ENCODE peak calls at places on chromosome 1, in four cellular contexts. G, I, K and Z are unnamed samples.

GRCh38 chr1:183914891-183915290 is 110.0 kb downstream of the RGL1 start:
- DNase-seq in G (no peak), I (no peak), K (peak; percentile 50), Z (no peak)

GRCh38 chr1:46399307-46399706 is 5.2 kb downstream of the FAAH start:
- DNase-seq in G (no peak), I (no peak), K (no peak), Z (peak; percentile 24)

GRCh38 chr1:70818391-70818790 is 229.2 kb downstream of the PTGER3 start:
- DNase-seq in G (no peak), I (no peak), K (no peak), Z (no peak)

GRCh38 chr1:22452401-22452963 is 831 bp downstream of the ZBTB40 start:
- DNase-seq in K (peak; percentile 83), G (peak; percentile 9), I (no peak), Z (no peak)

GRCh38 chr1:39625462-39626273 is 13.8 kb downstream of the HEYL start:
- DNase-seq in G (no peak), I (no peak), K (no peak), Z (peak; percentile 95)

GRCh38 chr1:43368646-43369020 is 822 bp upstream of the ELOVL1 start:
- DNase-seq in G (no peak), K (no peak), I (no peak), Z (no peak)

GRCh38 chr1:94247146-94248094 is 10.0 kb upstream of the ARHGAP29 start:
- DNase-seq in G (no peak), I (peak; percentile 43), K (peak; percentile 80), Z (peak; percentile 56)

GRCh38 chr1:112461200-112461871 is 47.4 kb upstream of the WNT2B start:
- DNase-seq in G (no peak), I (no peak), K (no peak), Z (no peak)

GRCh38 chr1:94014635-94015488 is 105.6 kb upstream of the GCLM start:
- DNase-seq in K (no peak), I (no peak), G (no peak), Z (no peak)

GRCh38 chr1:178727014-178727895 is 2.2 kb downstream of the RALGPS2 start:
- DNase-seq in K (no peak), G (no peak), I (no peak), Z (peak; percentile 7)

GRCh38 chr1:186059752-186060151 is 315.3 kb downstream of the TPR start:
- DNase-seq in K (no peak), G (no peak), I (no peak), Z (no peak)

GRCh38 chr1:202578001-202578500 is 132.2 kb downstream of the SYT2 start:
- DNase-seq in I (no peak), K (no peak), G (no peak), Z (no peak)

GRCh38 chr1:65002156-65002507 is 35.8 kb upstream of the JAK1 start:
- DNase-seq in G (no peak), I (no peak), K (peak; percentile 13), Z (no peak)

GRCh38 chr1:199909137-199909536 is 118.4 kb upstream of the NR5A2 start:
- DNase-seq in K (peak; percentile 55), I (no peak), G (no peak), Z (no peak)

GRCh38 chr1:111565079-111565478 is 54.5 kb upstream of the RAP1A start:
- DNase-seq in G (no peak), K (no peak), I (no peak), Z (peak; percentile 11)

GRCh38 chr1:65319141-65319540 is 9.8 kb downstream of the DNAJC6 start:
- DNase-seq in K (no peak), G (no peak), I (no peak), Z (no peak)

GRCh38 chr1:205662135-205662725 is 18.1 kb downstream of the SLC45A3 start:
- DNase-seq in K (no peak), I (no peak), G (no peak), Z (no peak)

GRCh38 chr1:8169364-8170058 is 143.4 kb upstream of the ERRFI1 start:
- DNase-seq in I (peak; percentile 69), K (peak; percentile 78), G (peak; percentile 59), Z (no peak)

GRCh38 chr1:91769698-91770232 is 116.2 kb downstream of the TGFBR3 start:
- DNase-seq in G (no peak), K (no peak), I (no peak), Z (no peak)

GRCh38 chr1:89802841-89803240 is 18.0 kb upstream of the LRRC8D start:
- DNase-seq in I (no peak), K (no peak), G (no peak), Z (no peak)

GRCh38 chr1:116375884-116376733 is 3.1 kb downstream of the ATP1A1 start:
- DNase-seq in I (no peak), G (no peak), K (peak; percentile 85), Z (peak; percentile 24)

GRCh38 chr1:119968068-119968492 is 71.8 kb upstream of the ADAM30 start:
- DNase-seq in K (peak; percentile 50), I (peak; percentile 6), G (peak; percentile 31), Z (peak; percentile 69)

GRCh38 chr1:183167676-183168075 is 18.4 kb upstream of the LAMC2 start:
- DNase-seq in I (no peak), G (no peak), K (no peak), Z (no peak)

GRCh38 chr1:165717918-165718515 is 19.7 kb upstream of the ALDH9A1 start:
- DNase-seq in G (no peak), K (peak; percentile 68), I (peak; percentile 62), Z (peak; percentile 74)

GRCh38 chr1:214228976-214229375 is 52.0 kb upstream of the SMYD2 start:
- DNase-seq in I (no peak), K (no peak), G (no peak), Z (no peak)

GRCh38 chr1:109229531-109230127 is 15.9 kb downstream of the SARS1 start:
- DNase-seq in I (no peak), K (no peak), G (no peak), Z (no peak)

GRCh38 chr1:184457500-184457899 is 70.7 kb downstream of the C1orf21 start:
- DNase-seq in K (no peak), I (no peak), G (no peak), Z (no peak)

GRCh38 chr1:101165944-101166343 is 70.9 kb upstream of the S1PR1 start:
- DNase-seq in G (no peak), I (no peak), K (no peak), Z (no peak)

GRCh38 chr1:59776960-59777852 is 37.5 kb upstream of the HOOK1 start:
- DNase-seq in G (no peak), I (no peak), K (peak; percentile 80), Z (no peak)

GRCh38 chr1:29504709-29505410 is 268.5 kb downstream of the PTPRU start:
- DNase-seq in I (no peak), G (no peak), K (no peak), Z (no peak)

GRCh38 chr1:24100945-24101737 is 10.8 kb downstream of the MYOM3 start:
- DNase-seq in K (no peak), I (no peak), G (no peak), Z (no peak)

GRCh38 chr1:181152892-181153633 is 64.6 kb downstream of the IER5 start:
- DNase-seq in I (no peak), K (peak; percentile 98), G (no peak), Z (peak; percentile 97)

GRCh38 chr1:231826566-231826965 is 200.0 kb downstream of the DISC1 start:
- DNase-seq in G (no peak), I (no peak), K (peak; percentile 9), Z (no peak)

GRCh38 chr1:34302798-34303197 is 126.1 kb downstream of the C1orf94 start:
- DNase-seq in K (no peak), G (no peak), I (no peak), Z (no peak)

GRCh38 chr1:170032531-170033295 is 41.8 kb downstream of the KIFAP3 start:
- DNase-seq in G (no peak), I (no peak), K (no peak), Z (no peak)

GRCh38 chr1:242890211-242890741 is 364.8 kb downstream of the CEP170 start:
- DNase-seq in I (no peak), K (no peak), G (no peak), Z (no peak)

GRCh38 chr1:234758851-234759250 is 148.9 kb upstream of the IRF2BP2 start:
- DNase-seq in I (no peak), G (no peak), K (no peak), Z (peak; percentile 50)

GRCh38 chr1:244437108-244437507 is 14.6 kb downstream of the ADSS2 start:
- DNase-seq in I (no peak), G (no peak), K (peak; percentile 53), Z (no peak)

GRCh38 chr1:174153085-174153824 is 6.1 kb upstream of the RABGAP1L start:
- DNase-seq in K (peak; percentile 5), G (no peak), I (no peak), Z (no peak)
- TF ChIP-seq MYC in K (no peak), G (no peak), I (no peak), Z (no peak)

GRCh38 chr1:19662313-19662712 is 2.4 kb upstream of the HTR6 start:
- DNase-seq in I (no peak), K (no peak), G (no peak), Z (no peak)

GRCh38 chr1:19665456-19666138 is 922 bp downstream of the HTR6 start:
- DNase-seq in G (no peak), K (no peak), I (no peak), Z (no peak)

GRCh38 chr1:19664453-19665043 is at the start of gene HTR6:
- DNase-seq in G (no peak), K (no peak), I (no peak), Z (no peak)

GRCh38 chr1:19666139-19666465 is 1.4 kb downstream of the HTR6 start:
- DNase-seq in I (no peak), G (no peak), K (no peak), Z (no peak)

GRCh38 chr1:19665044-19665455 is 375 bp downstream of the HTR6 start:
- DNase-seq in I (no peak), G (no peak), K (no peak), Z (no peak)
- H3K4me3 ChIP-seq in I (peak overlapping the region; percentile 67), G (peak overlapping the region; percentile 41), K (no peak overlapping the region), Z (no peak overlapping the region)

DNA sequence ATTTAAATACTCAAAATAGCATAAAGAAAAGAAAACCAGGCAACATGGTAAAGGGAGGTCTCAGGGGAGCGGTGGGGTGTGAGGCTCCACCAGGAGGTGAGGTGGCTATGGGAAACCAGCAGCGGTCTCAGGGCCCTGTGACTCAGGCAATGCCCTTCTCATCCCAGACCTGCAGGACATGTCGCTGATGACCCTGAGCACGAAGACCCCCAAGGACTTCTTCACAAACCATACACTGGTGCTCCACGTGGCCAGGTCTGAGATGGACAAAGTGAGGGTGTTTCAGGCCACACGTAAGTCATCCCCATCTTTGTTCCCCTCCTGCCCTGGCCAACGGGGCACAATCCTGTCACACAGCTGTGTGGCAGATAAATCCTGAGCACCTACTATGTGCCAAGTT is 31.5 kb downstream of the PADI4 start:
- DNase-seq in G (no peak), I (no peak), K (no peak), Z (no peak)
- TF ChIP-seq MYC in G (no peak), I (no peak), K (no peak), Z (no peak)

GRCh38 chr1:162130308-162130707 is 60.8 kb downstream of the NOS1AP start:
- DNase-seq in G (no peak), K (no peak), I (no peak), Z (no peak)
- H3K4me3 ChIP-seq in G (no peak overlapping the region), K (no peak overlapping the region), I (no peak overlapping the region), Z (no peak overlapping the region)

GRCh38 chr1:209157514-209158285 is 425.8 kb upstream of the CAMK1G start:
- DNase-seq in I (no peak), G (no peak), K (no peak), Z (no peak)
- TF ChIP-seq MYC in I (no peak), G (no peak), K (no peak), Z (no peak)

GRCh38 chr1:162003825-162004205 is 19.9 kb downstream of the OLFML2B start:
- DNase-seq in I (no peak), K (peak; percentile 33), G (no peak), Z (peak; percentile 94)
- H3K4me3 ChIP-seq in I (no peak overlapping the region), K (no peak overlapping the region), G (no peak overlapping the region), Z (peak overlapping the region; percentile 54)

GRCh38 chr1:201475915-201476669 is 7.1 kb upstream of the PHLDA3 start:
- DNase-seq in G (no peak), K (no peak), I (no peak), Z (no peak)
- TF ChIP-seq MYC in G (no peak), K (no peak), I (no peak), Z (no peak)